ENCODE peak calls at places on chromosomes 4 and X, in four cellular contexts. One of them, this sample, is unnamed.

GRCh38 chrX:15849555-15849954 is 5.1 kb downstream of the AP1S2 start:
- DNase-seq in cardiac muscle cell: peak
- DNase-seq in iris pigment epithelial cell: peak
- DNase-seq in HL-60: no peak
- DNase-seq in this sample: no peak

GRCh38 chr4:92182006-92182735 is 121.6 kb upstream of the GRID2 start:
- DNase-seq in HL-60: no peak
- DNase-seq in iris pigment epithelial cell: no peak
- DNase-seq in cardiac muscle cell: no peak
- DNase-seq in this sample: no peak

GRCh38 chr4:154982187-154983047 is 201.3 kb downstream of the RBM46 start:
- DNase-seq in cardiac muscle cell: peak
- DNase-seq in iris pigment epithelial cell: peak
- DNase-seq in HL-60: peak
- DNase-seq in this sample: no peak

GRCh38 chrX:46547857-46548256 is 2.6 kb upstream of the ZNF674 start:
- DNase-seq in HL-60: no peak
- DNase-seq in cardiac muscle cell: peak
- DNase-seq in iris pigment epithelial cell: peak
- DNase-seq in this sample: no peak

GRCh38 chr4:6576512-6576911 is 1.5 kb downstream of the MAN2B2 start:
- DNase-seq in cardiac muscle cell: no peak
- DNase-seq in iris pigment epithelial cell: no peak
- DNase-seq in HL-60: no peak
- DNase-seq in this sample: no peak

GRCh38 chr4:186651624-186652023 is 72.0 kb downstream of the FAT1 start:
- DNase-seq in iris pigment epithelial cell: peak
- DNase-seq in HL-60: no peak
- DNase-seq in cardiac muscle cell: peak
- DNase-seq in this sample: no peak

GRCh38 chr4:15675363-15675762 is 6.3 kb upstream of the FAM200B start:
- DNase-seq in HL-60: no peak
- DNase-seq in iris pigment epithelial cell: no peak
- DNase-seq in cardiac muscle cell: no peak
- DNase-seq in this sample: no peak

GRCh38 chr4:8419222-8420041 is 21.1 kb downstream of the ACOX3 start:
- DNase-seq in iris pigment epithelial cell: peak
- DNase-seq in HL-60: peak
- DNase-seq in cardiac muscle cell: peak
- DNase-seq in this sample: no peak

GRCh38 chrX:103248553-103248952 is 6.4 kb downstream of the TCEAL8 start:
- DNase-seq in HL-60: no peak
- DNase-seq in iris pigment epithelial cell: peak
- DNase-seq in cardiac muscle cell: peak
- DNase-seq in this sample: no peak

GRCh38 chr4:128709268-128709667 is 100.2 kb upstream of the JADE1 start:
- DNase-seq in HL-60: peak
- DNase-seq in cardiac muscle cell: no peak
- DNase-seq in iris pigment epithelial cell: no peak
- DNase-seq in this sample: no peak

GRCh38 chrX:7996414-7996813 is 69.2 kb upstream of the PNPLA4 start:
- DNase-seq in iris pigment epithelial cell: peak
- DNase-seq in cardiac muscle cell: peak
- DNase-seq in HL-60: peak
- DNase-seq in this sample: no peak

GRCh38 chr4:174398728-174399127 is 115.0 kb downstream of the CEP44 start:
- DNase-seq in HL-60: no peak
- DNase-seq in cardiac muscle cell: peak
- DNase-seq in iris pigment epithelial cell: peak
- DNase-seq in this sample: no peak

GRCh38 chrX:154458116-154458953 is at the start of gene PLXNA3:
- DNase-seq in cardiac muscle cell: peak
- DNase-seq in iris pigment epithelial cell: no peak
- DNase-seq in HL-60: no peak
- DNase-seq in this sample: no peak